ENCODE peak calls at places on chromosomes 11 and 22, in nine cellular contexts. S is esophagus muscularis mucosa, N is stomach, D is Panc1, A is HL-60, H is prostate gland, J is spleen, V is breast epithelium, C is K562. X is an unnamed sample.

GRCh38 chr22:49540571-49541450 is 286.9 kb downstream of the BRD1 start:
- DNase-seq in C (no peak), D (no peak), S (no peak), V (no peak), A (no peak), H (no peak), N (no peak), J (peak), X (no peak)

GRCh38 chr22:43173566-43173965 is 13.4 kb downstream of the TTLL12 start:
- DNase-seq in J (peak), A (no peak), D (no peak), C (no peak), N (no peak), V (no peak), S (no peak), H (no peak), X (no peak)

GRCh38 chr11:11569936-11570491 is 51.8 kb downstream of the GALNT18 start:
- DNase-seq in C (no peak), S (no peak), H (peak), J (peak), N (peak), A (no peak), V (no peak), D (no peak), X (no peak)

GRCh38 chr11:11988099-11988651 is 20.3 kb downstream of the DKK3 start:
- DNase-seq in J (no peak), N (no peak), A (no peak), C (no peak), V (no peak), H (no peak), D (no peak), S (no peak), X (no peak)

GRCh38 chr11:13760115-13760514 is 91.6 kb downstream of the FAR1 start:
- DNase-seq in D (no peak), H (no peak), J (no peak), N (no peak), C (no peak), V (no peak), A (no peak), S (no peak), X (no peak)

GRCh38 chr11:122737951-122738693 is 82.6 kb downstream of the UBASH3B start:
- DNase-seq in A (no peak), N (no peak), C (no peak), D (no peak), S (no peak), V (no peak), H (no peak), J (no peak), X (no peak)

GRCh38 chr22:21712751-21713427 is 22.7 kb downstream of the YPEL1 start:
- DNase-seq in J (no peak), D (peak), H (peak), C (peak), S (no peak), A (peak), V (no peak), N (peak), X (peak)

GRCh38 chr11:117817213-117818035 is 7.1 kb downstream of the FXYD2 start:
- DNase-seq in V (peak), H (peak), C (peak), S (peak), D (peak), N (peak), J (peak), A (peak), X (peak)

GRCh38 chr22:39773976-39774539 is 119.5 kb downstream of the ENTHD1 start:
- DNase-seq in J (no peak), N (no peak), A (no peak), V (no peak), D (no peak), S (no peak), C (peak), H (peak), X (no peak)

GRCh38 chr11:109040303-109040702 is 375.4 kb downstream of the DDX10 start:
- DNase-seq in D (no peak), H (no peak), S (peak), N (no peak), A (peak), C (peak), V (no peak), J (no peak), X (peak)

GRCh38 chr22:42902875-42903510 is 45.9 kb upstream of the ARFGAP3 start:
- DNase-seq in V (no peak), H (no peak), C (no peak), A (no peak), N (no peak), J (no peak), S (no peak), D (no peak), X (peak)

GRCh38 chr11:66142370-66143263 is 72.5 kb downstream of the PACS1 start:
- DNase-seq in N (no peak), A (no peak), D (no peak), C (no peak), V (no peak), S (no peak), H (no peak), J (no peak), X (no peak)

GRCh38 chr11:34707462-34707840 is 86.6 kb downstream of the EHF start:
- DNase-seq in D (no peak), V (no peak), S (no peak), A (peak), J (no peak), N (no peak), C (no peak), H (no peak), X (no peak)

DNA sequence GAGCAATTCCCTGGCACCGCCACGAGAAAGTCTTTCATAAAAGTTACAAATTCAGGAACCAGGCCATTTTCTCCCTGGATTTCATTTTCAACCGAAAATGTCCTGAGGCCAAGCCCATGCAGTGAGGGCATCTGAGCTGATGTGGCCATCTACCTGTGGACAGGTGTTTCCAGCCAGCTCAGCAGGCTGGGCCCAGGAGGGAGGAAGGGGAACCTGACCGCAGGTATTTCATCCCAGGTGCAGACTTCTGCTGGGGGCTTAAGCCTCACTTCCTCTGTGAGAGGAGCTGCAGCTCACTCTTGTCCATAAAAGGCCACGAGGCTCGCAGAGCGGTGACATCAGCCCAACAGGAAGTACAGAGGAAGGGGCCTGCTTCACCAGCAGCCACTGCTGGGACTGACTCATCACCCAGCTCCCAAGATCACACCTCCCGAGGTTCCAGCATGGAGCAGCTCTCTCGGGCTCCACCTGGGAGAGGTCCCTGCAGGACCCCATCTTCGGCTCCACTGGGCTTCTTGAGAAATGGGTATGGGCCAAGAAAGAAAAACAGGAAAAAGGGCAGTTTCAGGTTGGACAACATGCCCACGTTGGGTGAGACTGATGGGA is 56.4 kb downstream of the MYH9 start:
- DNase-seq in D (no peak), A (peak), V (no peak), J (peak), H (peak), S (peak), C (peak), N (peak), X (peak)
- TF ChIP-seq POLR2AphosphoS5 in D (no peak), A (peak), V (peak), J (peak), H (peak), S (peak), C (no peak), N (peak), X (no peak)

GRCh38 chr22:29793396-29793795 is 26.2 kb downstream of the UQCR10 start:
- DNase-seq in V (no peak), S (no peak), D (no peak), J (no peak), H (no peak), N (no peak), A (no peak), C (no peak), X (no peak)
- H3K4me3 ChIP-seq in V (no peak), S (no peak), D (no peak), J (no peak), H (no peak), N (no peak), A (no peak), C (no peak), X (no peak)

GRCh38 chr11:114625294-114625693 is 29.7 kb upstream of the NXPE4 start:
- DNase-seq in S (no peak), C (no peak), A (no peak), J (no peak), N (no peak), D (no peak), H (no peak), V (no peak), X (no peak)
- TF ChIP-seq POLR2AphosphoS5 in S (no peak), C (no peak), A (no peak), J (no peak), N (no peak), D (no peak), H (no peak), V (no peak), X (no peak)

DNA sequence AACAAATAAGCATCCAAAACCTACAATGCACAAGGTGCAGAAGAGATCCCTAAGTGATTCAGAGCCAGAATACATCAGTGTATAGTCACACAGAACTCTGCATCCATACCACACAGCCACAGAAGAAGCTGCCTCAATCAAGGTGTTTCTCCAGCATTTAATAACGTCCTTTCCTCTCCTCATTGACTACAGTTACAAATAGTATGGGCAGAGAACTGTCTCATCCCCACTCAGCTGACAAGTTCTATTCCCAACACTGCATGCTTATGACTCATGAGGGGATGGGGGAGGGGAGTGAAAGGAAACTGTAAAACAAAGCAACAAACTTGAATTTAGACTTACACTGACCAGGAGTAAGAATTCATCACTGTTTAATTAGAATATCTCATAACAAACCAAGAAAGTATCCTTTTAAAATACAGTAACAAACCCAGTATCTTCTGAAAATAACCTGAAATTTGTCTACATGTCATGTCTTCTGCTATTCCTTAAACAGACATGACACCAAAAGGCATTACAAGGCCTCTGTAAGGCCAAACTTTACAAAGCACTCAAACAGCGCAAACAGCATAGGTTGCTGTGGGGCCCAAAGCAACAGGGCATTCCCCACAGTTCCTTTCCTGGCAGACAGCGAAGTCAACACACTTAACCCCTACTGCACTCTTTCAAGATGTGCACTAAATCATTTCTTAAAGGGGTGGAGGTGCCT is 29.3 kb downstream of the CELF1 start:
- DNase-seq in H (no peak), S (no peak), N (no peak), A (no peak), C (peak), V (no peak), J (no peak), D (peak), X (no peak)
- H3K4me3 ChIP-seq in H (no peak), S (peak), N (peak), A (no peak), C (no peak), V (peak), J (no peak), D (no peak), X (no peak)

DNA sequence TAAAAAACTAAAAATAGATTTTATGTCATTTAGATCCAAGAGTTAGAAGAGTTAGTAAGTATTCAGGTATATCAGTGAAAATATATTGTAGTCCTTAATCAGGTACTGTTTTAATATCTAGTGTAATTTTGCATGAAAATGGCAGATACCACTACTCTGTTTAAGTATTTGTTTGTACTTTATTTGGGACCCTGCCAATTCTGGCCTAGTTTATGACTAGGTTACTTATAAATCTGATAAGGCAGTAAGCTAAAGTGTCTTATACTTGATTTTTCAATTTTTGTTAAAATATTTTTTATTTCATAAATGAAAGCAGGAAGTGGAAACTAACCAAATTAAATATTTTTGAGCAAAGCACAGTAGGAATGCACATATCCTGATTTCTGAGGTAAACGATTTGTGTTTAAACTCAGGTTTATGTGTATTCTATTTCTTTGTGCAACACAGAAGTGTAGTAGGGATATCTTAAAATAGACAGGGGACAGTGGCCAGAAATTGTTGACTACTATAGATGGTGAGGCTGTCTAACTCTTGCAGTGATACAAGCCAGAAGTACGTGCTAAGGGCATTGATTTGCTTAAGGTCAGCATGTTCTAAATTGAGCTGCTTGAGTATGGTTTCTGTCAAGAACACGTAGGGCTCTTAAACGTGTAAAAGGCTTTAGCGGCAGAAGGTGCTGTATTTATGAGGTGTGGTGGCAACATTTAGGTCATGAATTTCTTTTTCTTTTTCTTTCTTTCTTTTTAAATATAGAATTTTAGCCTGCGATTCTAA is 34.0 kb downstream of the HIPK3 start:
- DNase-seq in J (no peak), S (no peak), N (no peak), D (no peak), C (no peak), V (no peak), A (no peak), H (no peak), X (no peak)
- TF ChIP-seq POLR2AphosphoS5 in J (no peak), S (peak), N (peak), D (no peak), C (no peak), V (no peak), A (no peak), H (peak), X (no peak)

DNA sequence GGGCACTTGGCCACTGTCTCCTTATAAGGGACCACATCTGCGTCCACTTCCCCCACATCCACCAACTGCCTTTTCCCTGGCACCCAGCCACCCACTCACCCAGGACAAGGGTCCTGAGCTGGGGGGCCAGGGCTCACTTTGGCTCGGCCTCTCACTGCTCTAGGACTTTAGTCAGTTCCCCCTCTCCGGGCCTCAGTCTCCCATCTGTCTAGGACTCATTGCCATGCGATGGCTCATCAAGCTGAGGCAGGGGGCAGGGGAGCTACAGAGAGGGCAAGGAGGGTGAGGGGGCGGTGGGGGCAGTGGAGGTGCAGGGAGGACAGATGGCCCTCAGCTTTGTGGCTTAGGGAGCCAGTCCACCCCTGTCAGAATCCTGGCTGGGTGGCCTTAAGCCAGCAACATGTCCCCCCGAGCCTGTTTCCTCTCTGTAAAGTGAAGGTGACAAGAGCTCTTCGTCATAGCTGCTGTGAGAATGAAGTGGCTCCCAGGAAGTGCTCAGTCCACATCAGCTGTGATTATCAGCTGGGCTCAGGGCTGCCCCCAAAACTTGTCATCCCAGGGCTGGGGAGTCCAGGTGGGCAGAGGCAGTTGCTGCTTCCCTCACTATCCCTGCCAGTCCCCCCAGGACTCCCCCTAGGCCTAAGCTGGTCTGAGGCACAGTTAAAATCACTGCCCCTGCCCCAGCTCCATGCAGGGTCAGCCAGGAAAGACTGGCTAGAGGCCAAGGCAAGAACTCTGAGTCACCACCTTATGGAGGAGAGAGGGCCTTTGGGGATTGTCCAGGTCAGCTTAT is 14.9 kb downstream of the RAC2 start:
- DNase-seq in C (no peak), A (no peak), D (peak), H (no peak), S (no peak), N (no peak), J (peak), V (no peak), X (no peak)
- H3K4me3 ChIP-seq in C (no peak), A (no peak), D (no peak), H (no peak), S (no peak), N (no peak), J (no peak), V (no peak), X (no peak)

GRCh38 chr11:7592706-7593105 is 78.9 kb downstream of the PPFIBP2 start:
- DNase-seq in C (no peak), N (peak), H (peak), S (no peak), D (no peak), A (peak), V (no peak), J (no peak), X (no peak)
- TF ChIP-seq POLR2AphosphoS5 in C (no peak), N (no peak), H (peak), S (no peak), D (no peak), A (no peak), V (peak), J (no peak), X (no peak)

DNA sequence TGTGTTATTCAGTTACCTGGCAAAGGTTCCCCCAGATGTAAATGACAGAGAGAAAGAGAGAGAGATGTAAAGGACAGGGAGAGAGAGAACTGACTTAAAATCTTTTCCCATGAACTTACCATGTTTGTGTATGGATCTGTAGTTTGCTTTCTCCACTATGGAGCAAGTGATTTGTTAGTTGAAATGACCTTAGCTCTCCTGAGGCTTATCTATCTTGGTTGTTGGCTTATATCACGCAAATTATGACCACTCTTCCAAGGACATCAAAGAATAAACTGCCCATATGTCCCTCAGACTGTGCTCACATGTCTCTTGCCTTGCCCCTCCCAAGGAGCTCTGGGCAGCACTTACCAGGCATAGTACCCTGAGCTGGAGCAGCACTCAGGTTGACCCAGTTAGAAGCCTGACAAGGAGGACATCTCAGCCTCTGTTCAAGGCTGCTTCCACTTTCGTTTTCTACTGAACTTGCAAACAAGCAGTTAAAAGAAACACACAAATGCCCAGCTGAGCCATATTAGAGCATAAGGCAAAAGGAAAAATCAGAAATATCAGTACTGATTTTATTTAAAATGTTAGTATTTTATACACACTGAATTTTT is 95.2 kb upstream of the RCN1 start:
- DNase-seq in C (no peak), D (no peak), H (no peak), N (no peak), V (no peak), S (no peak), A (no peak), J (no peak), X (no peak)
- H3K4me3 ChIP-seq in C (no peak), D (peak), H (no peak), N (no peak), V (no peak), S (no peak), A (no peak), J (no peak), X (no peak)

DNA sequence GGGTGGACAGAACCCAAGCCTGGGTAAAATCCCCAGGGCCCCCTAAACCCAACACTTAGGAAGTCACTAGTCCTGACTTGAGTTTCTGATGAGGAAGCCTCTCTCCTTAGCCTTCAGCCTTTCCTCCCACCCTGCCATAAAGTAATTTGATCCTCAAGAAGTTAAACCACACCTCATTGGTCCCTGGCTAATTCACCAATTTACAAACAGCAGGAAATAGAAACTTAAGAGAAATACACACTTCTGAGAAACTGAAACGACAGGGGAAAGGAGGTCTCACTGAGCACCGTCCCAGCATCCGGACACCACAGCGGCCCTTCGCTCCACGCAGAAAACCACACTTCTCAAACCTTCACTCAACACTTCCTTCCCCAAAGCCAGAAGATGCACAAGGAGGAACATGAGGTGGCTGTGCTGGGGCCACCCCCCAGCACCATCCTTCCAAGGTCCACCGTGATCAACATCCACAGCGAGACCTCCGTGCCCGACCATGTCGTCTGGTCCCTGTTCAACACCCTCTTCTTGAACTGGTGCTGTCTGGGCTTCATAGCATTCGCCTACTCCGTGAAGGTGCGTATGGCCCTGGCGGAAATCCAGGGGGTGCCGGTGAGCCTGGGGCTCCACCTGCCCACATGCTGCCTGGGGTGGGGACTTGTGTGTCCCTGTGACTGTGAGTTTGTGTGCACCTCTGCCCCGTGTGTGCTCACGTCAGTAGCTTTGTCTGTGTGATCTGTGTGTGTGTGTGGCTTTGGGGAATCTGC is at the start of gene IFITM1:
- DNase-seq in H (peak), V (no peak), N (no peak), J (peak), C (peak), S (no peak), A (peak), D (no peak), X (peak)
- TF ChIP-seq POLR2AphosphoS5 in H (peak), V (peak), N (no peak), J (peak), C (peak), S (peak), A (no peak), D (no peak), X (peak)